ENCODE peak calls at places on chromosomes 16 and 17, in six cellular contexts. P is heart right ventricle, K is GM13977, V is tibial artery, D is GM20000, R is tibial nerve. F is an unnamed sample.

GRCh38 chr16:79429276-79430128 is 171.0 kb downstream of the MAF start:
- DNase-seq in P (no peak), K (no peak), V (no peak), D (no peak), R (no peak), F (no peak)

GRCh38 chr17:55705847-55706246 is 16.8 kb downstream of the TMEM100 start:
- DNase-seq in P (no peak), K (peak), V (no peak), D (no peak), R (no peak), F (peak)

GRCh38 chr17:41484920-41485904 is 4.3 kb upstream of the KRT35 start:
- DNase-seq in P (no peak), K (no peak), V (no peak), D (no peak), R (no peak), F (no peak)

GRCh38 chr16:70679653-70680494 is 6.0 kb downstream of the MTSS2 start:
- DNase-seq in P (peak), K (peak), V (no peak), D (peak), R (no peak), F (peak)

GRCh38 chr16:23298290-23298689 is 3.8 kb upstream of the SCNN1B start:
- DNase-seq in P (no peak), K (no peak), V (no peak), D (no peak), R (no peak), F (no peak)

GRCh38 chr16:54006693-54007092 is 279.9 kb downstream of the IRX3 start:
- DNase-seq in P (no peak), K (no peak), V (no peak), D (no peak), R (no peak), F (no peak)

GRCh38 chr16:12976936-12977335 is 75.5 kb downstream of the SHISA9 start:
- DNase-seq in P (no peak), K (no peak), V (no peak), D (no peak), R (no peak), F (no peak)

GRCh38 chr16:11138026-11138768 is 117.8 kb downstream of the SOCS1 start:
- DNase-seq in P (no peak), K (no peak), V (no peak), D (no peak), R (no peak), F (no peak)

GRCh38 chr17:39177256-39177655 is 11.3 kb upstream of the ARL5C start:
- DNase-seq in P (no peak), K (no peak), V (no peak), D (no peak), R (no peak), F (no peak)

GRCh38 chr17:69539781-69540319 is 125.4 kb downstream of the MAP2K6 start:
- DNase-seq in P (no peak), K (no peak), V (no peak), D (no peak), R (no peak), F (no peak)

GRCh38 chr16:86519649-86520316 is 9.5 kb downstream of the FOXF1 start:
- DNase-seq in P (peak), K (peak), V (peak), D (peak), R (no peak), F (peak)

GRCh38 chr16:54284319-54284930 is 2.2 kb downstream of the IRX3 start:
- DNase-seq in P (no peak), K (peak), V (no peak), D (peak), R (no peak), F (peak)

GRCh38 chr17:79217473-79218135 is 143.0 kb downstream of the ENGASE start:
- DNase-seq in P (no peak), K (no peak), V (no peak), D (no peak), R (no peak), F (no peak)

GRCh38 chr16:69613283-69614154 is 47.8 kb downstream of the NFAT5 start:
- DNase-seq in P (no peak), K (peak), V (no peak), D (peak), R (no peak), F (peak)

GRCh38 chr17:81831563-81831956 is 1.5 kb downstream of the MCRIP1 start:
- DNase-seq in P (no peak), K (no peak), V (no peak), D (no peak), R (no peak), F (no peak)

GRCh38 chr16:63789603-63790002 is 1332.3 kb downstream of the CDH11 start:
- DNase-seq in P (no peak), K (no peak), V (no peak), D (no peak), R (no peak), F (no peak)
- TF ChIP-seq CTCF in P (peak), K (no peak), V (no peak), D (no peak), R (no peak), F (no peak)

GRCh38 chr16:67399749-67400704 is 6.7 kb upstream of the TPPP3 start:
- DNase-seq in P (no peak), K (no peak), V (no peak), D (peak), R (no peak), F (no peak)
- TF ChIP-seq CTCF in P (no peak), K (no peak), V (no peak), D (no peak), R (no peak), F (no peak)

GRCh38 chr16:1363501-1364041 is 11.8 kb downstream of the GNPTG start:
- DNase-seq in P (peak), K (peak), V (no peak), D (peak), R (no peak), F (peak)
- TF ChIP-seq CTCF in P (peak), K (peak), V (peak), D (peak), R (peak), F (peak)

GRCh38 chr17:76370261-76370993 is 14.0 kb upstream of the SPHK1 start:
- DNase-seq in P (peak), K (no peak), V (peak), D (no peak), R (no peak), F (no peak)
- TF ChIP-seq CTCF in P (peak), K (no peak), V (peak), D (no peak), R (peak), F (no peak)

F was measured in GM13976.